ENCODE peak calls at places on chromosome 6, in four cellular contexts. E, R, O and I are unnamed samples.

GRCh38 chr6:51613558-51613957 is 473.9 kb downstream of the PKHD1 start:
- DNase-seq in E (no peak), R (no peak), O (no peak), I (no peak)

GRCh38 chr6:20119446-20119845 is 92.8 kb downstream of the MBOAT1 start:
- DNase-seq in E (no peak), R (no peak), O (no peak), I (no peak)

GRCh38 chr6:36737043-36737785 is 39.6 kb downstream of the RAB44 start:
- DNase-seq in E (no peak), R (no peak), O (no peak), I (no peak)

GRCh38 chr6:138387577-138388368 is 10.1 kb downstream of the SMIM28 start:
- DNase-seq in E (no peak), R (no peak), O (no peak), I (no peak)

GRCh38 chr6:47714802-47715201 is 16.4 kb downstream of the ADGRF4 start:
- DNase-seq in E (no peak), R (no peak), O (no peak), I (no peak)

GRCh38 chr6:16332175-16332542 is 93.8 kb downstream of the GMPR start:
- DNase-seq in E (peak), R (peak), O (peak), I (peak)

GRCh38 chr6:157558049-157558448 is 177.1 kb downstream of the ZDHHC14 start:
- DNase-seq in E (no peak), R (no peak), O (no peak), I (no peak)

GRCh38 chr6:95593025-95593424 is 15.7 kb downstream of the MANEA start:
- DNase-seq in E (no peak), R (no peak), O (no peak), I (no peak)

GRCh38 chr6:142784344-142784743 is 160.6 kb downstream of the HIVEP2 start:
- DNase-seq in E (no peak), R (no peak), O (no peak), I (no peak)

GRCh38 chr6:151674578-151674977 is 132.9 kb upstream of the ESR1 start:
- DNase-seq in E (no peak), R (no peak), O (no peak), I (no peak)

GRCh38 chr6:154558984-154559383 is 48.5 kb upstream of the CNKSR3 start:
- DNase-seq in E (no peak), R (no peak), O (no peak), I (no peak)

GRCh38 chr6:139534472-139535115 is 160.1 kb upstream of the CITED2 start:
- DNase-seq in E (no peak), R (no peak), O (no peak), I (no peak)

GRCh38 chr6:43228951-43229802 is at the start of gene DNPH1:
- DNase-seq in E (peak), R (peak), O (peak), I (peak)
- H3K27ac ChIP-seq in E (peak), R (peak), O (peak), I (peak)

DNA sequence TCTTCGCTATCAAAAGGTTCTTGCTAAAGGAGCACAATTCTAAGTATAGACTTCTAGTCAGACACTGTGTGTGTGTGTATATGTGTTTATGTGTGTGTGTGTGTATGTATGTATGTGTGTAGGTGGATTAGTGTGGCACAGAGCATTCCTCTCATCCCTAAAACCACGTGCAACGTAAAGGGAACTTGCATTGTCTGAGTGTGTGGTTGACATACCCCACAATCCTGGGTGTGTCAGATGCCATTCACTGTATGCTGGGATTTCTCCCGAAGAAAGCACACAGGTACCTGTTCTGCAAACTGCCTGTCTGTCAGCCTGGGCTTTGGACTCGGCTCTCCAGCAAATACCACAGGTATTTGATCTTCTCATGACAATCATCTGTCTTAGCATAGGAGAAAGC is 42.3 kb upstream of the TBC1D7 start:
- DNase-seq in E (no peak), R (no peak), O (no peak), I (no peak)
- TF ChIP-seq CTCF in E (no peak), R (no peak), O (no peak), I (no peak)

GRCh38 chr6:71496018-71496800 is 207.6 kb downstream of the OGFRL1 start:
- DNase-seq in E (no peak), R (no peak), O (no peak), I (no peak)
- H3K27ac ChIP-seq in E (no peak), R (peak), O (peak), I (peak)

DNA sequence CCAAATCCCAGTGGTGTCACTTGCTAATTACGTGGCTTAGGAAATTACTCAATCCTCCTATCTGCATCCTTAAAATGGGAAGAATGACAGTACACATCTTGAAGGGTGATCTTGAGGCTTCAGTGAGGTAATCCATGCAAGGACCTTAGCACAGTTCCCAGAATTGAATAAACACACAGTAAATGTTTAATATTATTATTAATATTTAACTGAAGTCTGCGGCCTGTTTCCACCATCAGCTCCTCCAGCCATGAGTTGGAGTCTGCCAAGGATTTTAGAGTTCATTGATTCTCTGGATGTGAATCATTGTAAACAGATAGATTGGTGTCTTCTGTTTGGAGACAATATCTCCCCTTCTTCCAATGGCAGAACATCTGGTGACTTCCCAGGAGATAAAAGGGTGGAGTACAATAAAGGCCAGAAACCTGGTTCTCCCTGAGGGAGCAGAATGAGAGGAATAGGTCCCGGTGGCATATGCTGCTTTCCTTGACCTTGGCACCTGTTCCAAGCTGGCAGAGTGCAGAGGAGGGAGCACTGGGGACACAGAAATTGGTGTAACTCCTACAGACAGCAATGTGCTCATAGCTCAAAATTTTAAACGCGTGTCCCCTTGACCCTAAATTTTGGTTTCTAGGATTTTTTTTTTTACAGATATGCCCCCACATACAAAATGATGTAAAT is 25.4 kb downstream of the UNC5CL start:
- DNase-seq in E (no peak), R (no peak), O (no peak), I (no peak)
- TF ChIP-seq CTCF in E (no peak), R (no peak), O (no peak), I (no peak)

GRCh38 chr6:106546322-106547052 is 82.8 kb downstream of the RTN4IP1 start:
- DNase-seq in E (no peak), R (no peak), O (no peak), I (no peak)

GRCh38 chr6:106549521-106549920 is 79.8 kb downstream of the RTN4IP1 start:
- DNase-seq in E (no peak), R (no peak), O (no peak), I (no peak)

GRCh38 chr6:106547556-106547955 is 81.7 kb downstream of the RTN4IP1 start:
- DNase-seq in E (no peak), R (no peak), O (no peak), I (no peak)

GRCh38 chr6:106547961-106548453 is 81.3 kb downstream of the RTN4IP1 start:
- DNase-seq in E (no peak), R (no peak), O (no peak), I (no peak)

GRCh38 chr6:106547053-106547414 is 82.3 kb downstream of the RTN4IP1 start:
- DNase-seq in E (no peak), R (no peak), O (no peak), I (no peak)
- H3K27ac ChIP-seq in E (peak), R (peak), O (peak), I (peak)